ENCODE peak calls at places on chromosomes 16 and 17, in eight cellular contexts. One of them, this sample, is unnamed.

GRCh38 chr16:90046971-90047713 is 27.9 kb upstream of the DBNDD1 start:
- DNase-seq in GM23338: peak; percentile 45
- DNase-seq in AML-193: no peak
- DNase-seq in upper lobe of right lung: peak; percentile 87
- DNase-seq in stimulated activated CD4-positive, alpha-beta T cell treated with anti-CD3 and anti-CD28 coated beads, Interleukin-2, amount 100 ng/mL, for 24 hours: no peak
- DNase-seq in D341Med: no peak
- DNase-seq in activated CD4-positive, CD25-positive, alpha-beta regulatory T cell: no peak
- DNase-seq in WTC11: peak; percentile 29
- DNase-seq in this sample: no peak

GRCh38 chr17:72392056-72393010 is 271.5 kb downstream of the SOX9 start:
- DNase-seq in GM23338: no peak
- DNase-seq in AML-193: no peak
- DNase-seq in upper lobe of right lung: no peak
- DNase-seq in stimulated activated CD4-positive, alpha-beta T cell treated with anti-CD3 and anti-CD28 coated beads, Interleukin-2, amount 100 ng/mL, for 24 hours: no peak
- DNase-seq in activated CD4-positive, CD25-positive, alpha-beta regulatory T cell: no peak
- DNase-seq in D341Med: no peak
- DNase-seq in WTC11: no peak
- DNase-seq in this sample: no peak

GRCh38 chr16:57145046-57145963 is 40.5 kb downstream of the PSME3IP1 start:
- DNase-seq in stimulated activated CD4-positive, alpha-beta T cell treated with anti-CD3 and anti-CD28 coated beads, Interleukin-2, amount 100 ng/mL, for 24 hours: no peak
- DNase-seq in GM23338: no peak
- DNase-seq in WTC11: no peak
- DNase-seq in activated CD4-positive, CD25-positive, alpha-beta regulatory T cell: no peak
- DNase-seq in AML-193: no peak
- DNase-seq in D341Med: no peak
- DNase-seq in upper lobe of right lung: no peak
- DNase-seq in this sample: no peak

GRCh38 chr17:42067371-42068180 is 17.2 kb upstream of the C17orf113 start:
- DNase-seq in upper lobe of right lung: peak; percentile 82
- DNase-seq in activated CD4-positive, CD25-positive, alpha-beta regulatory T cell: peak; percentile 60
- DNase-seq in WTC11: peak; percentile 92
- DNase-seq in stimulated activated CD4-positive, alpha-beta T cell treated with anti-CD3 and anti-CD28 coated beads, Interleukin-2, amount 100 ng/mL, for 24 hours: peak; percentile 85
- DNase-seq in AML-193: peak; percentile 48
- DNase-seq in D341Med: peak; percentile 89
- DNase-seq in GM23338: peak; percentile 87
- DNase-seq in this sample: peak; percentile 44

GRCh38 chr17:11598274-11599221 is at the start of gene DNAH9:
- DNase-seq in WTC11: peak; percentile 93
- DNase-seq in AML-193: no peak
- DNase-seq in activated CD4-positive, CD25-positive, alpha-beta regulatory T cell: no peak
- DNase-seq in stimulated activated CD4-positive, alpha-beta T cell treated with anti-CD3 and anti-CD28 coated beads, Interleukin-2, amount 100 ng/mL, for 24 hours: peak; percentile 55
- DNase-seq in D341Med: peak; percentile 85
- DNase-seq in upper lobe of right lung: peak; percentile 97
- DNase-seq in GM23338: peak; percentile 3
- DNase-seq in this sample: no peak

GRCh38 chr16:502179-502943 is 25.2 kb upstream of the CAPN15 start:
- DNase-seq in AML-193: no peak
- DNase-seq in upper lobe of right lung: no peak
- DNase-seq in activated CD4-positive, CD25-positive, alpha-beta regulatory T cell: no peak
- DNase-seq in GM23338: no peak
- DNase-seq in D341Med: no peak
- DNase-seq in stimulated activated CD4-positive, alpha-beta T cell treated with anti-CD3 and anti-CD28 coated beads, Interleukin-2, amount 100 ng/mL, for 24 hours: no peak
- DNase-seq in WTC11: no peak
- DNase-seq in this sample: no peak

GRCh38 chr17:8087075-8087941 is at the start of gene ALOX12B:
- DNase-seq in stimulated activated CD4-positive, alpha-beta T cell treated with anti-CD3 and anti-CD28 coated beads, Interleukin-2, amount 100 ng/mL, for 24 hours: no peak
- DNase-seq in AML-193: no peak
- DNase-seq in GM23338: no peak
- DNase-seq in D341Med: no peak
- DNase-seq in WTC11: no peak
- DNase-seq in upper lobe of right lung: no peak
- DNase-seq in activated CD4-positive, CD25-positive, alpha-beta regulatory T cell: no peak
- DNase-seq in this sample: no peak

GRCh38 chr17:75624714-75625345 is 8.4 kb upstream of the SMIM5 start:
- DNase-seq in GM23338: no peak
- DNase-seq in upper lobe of right lung: no peak
- DNase-seq in stimulated activated CD4-positive, alpha-beta T cell treated with anti-CD3 and anti-CD28 coated beads, Interleukin-2, amount 100 ng/mL, for 24 hours: no peak
- DNase-seq in AML-193: no peak
- DNase-seq in WTC11: no peak
- DNase-seq in D341Med: no peak
- DNase-seq in activated CD4-positive, CD25-positive, alpha-beta regulatory T cell: no peak
- DNase-seq in this sample: no peak

GRCh38 chr17:8062435-8062806 is 23.6 kb downstream of the ALOX15B start:
- DNase-seq in activated CD4-positive, CD25-positive, alpha-beta regulatory T cell: no peak
- DNase-seq in AML-193: no peak
- DNase-seq in stimulated activated CD4-positive, alpha-beta T cell treated with anti-CD3 and anti-CD28 coated beads, Interleukin-2, amount 100 ng/mL, for 24 hours: no peak
- DNase-seq in WTC11: no peak
- DNase-seq in GM23338: no peak
- DNase-seq in upper lobe of right lung: no peak
- DNase-seq in D341Med: no peak
- DNase-seq in this sample: no peak

GRCh38 chr17:49361129-49361901 is 735 bp downstream of the ZNF652 start:
- DNase-seq in AML-193: peak; percentile 49
- DNase-seq in stimulated activated CD4-positive, alpha-beta T cell treated with anti-CD3 and anti-CD28 coated beads, Interleukin-2, amount 100 ng/mL, for 24 hours: peak; percentile 63
- DNase-seq in D341Med: peak; percentile 71
- DNase-seq in upper lobe of right lung: peak; percentile 77
- DNase-seq in activated CD4-positive, CD25-positive, alpha-beta regulatory T cell: peak; percentile 15
- DNase-seq in WTC11: peak; percentile 19
- DNase-seq in GM23338: peak; percentile 59
- DNase-seq in this sample: peak; percentile 73

GRCh38 chr16:72673118-72673517 is 374.8 kb downstream of the ZFHX3 start:
- DNase-seq in GM23338: peak; percentile 23
- DNase-seq in WTC11: no peak
- DNase-seq in upper lobe of right lung: no peak
- DNase-seq in stimulated activated CD4-positive, alpha-beta T cell treated with anti-CD3 and anti-CD28 coated beads, Interleukin-2, amount 100 ng/mL, for 24 hours: no peak
- DNase-seq in AML-193: no peak
- DNase-seq in D341Med: no peak
- DNase-seq in activated CD4-positive, CD25-positive, alpha-beta regulatory T cell: no peak
- DNase-seq in this sample: no peak

GRCh38 chr16:2238396-2239230 is 2.4 kb downstream of the DNASE1L2 start:
- DNase-seq in activated CD4-positive, CD25-positive, alpha-beta regulatory T cell: no peak
- DNase-seq in GM23338: peak; percentile 45
- DNase-seq in D341Med: peak; percentile 38
- DNase-seq in AML-193: no peak
- DNase-seq in WTC11: peak; percentile 38
- DNase-seq in upper lobe of right lung: no peak
- DNase-seq in stimulated activated CD4-positive, alpha-beta T cell treated with anti-CD3 and anti-CD28 coated beads, Interleukin-2, amount 100 ng/mL, for 24 hours: no peak
- DNase-seq in this sample: no peak

GRCh38 chr17:81553018-81553615 is 964 bp upstream of the FAAP100 start:
- DNase-seq in stimulated activated CD4-positive, alpha-beta T cell treated with anti-CD3 and anti-CD28 coated beads, Interleukin-2, amount 100 ng/mL, for 24 hours: peak; percentile 83
- DNase-seq in WTC11: peak; percentile 76
- DNase-seq in GM23338: peak; percentile 98
- DNase-seq in AML-193: peak; percentile 95
- DNase-seq in D341Med: peak; percentile 92
- DNase-seq in activated CD4-positive, CD25-positive, alpha-beta regulatory T cell: peak; percentile 66
- DNase-seq in upper lobe of right lung: peak; percentile 88
- DNase-seq in this sample: peak; percentile 85

GRCh38 chr17:43661699-43662431 is at the start of gene MEOX1:
- DNase-seq in AML-193: no peak
- DNase-seq in stimulated activated CD4-positive, alpha-beta T cell treated with anti-CD3 and anti-CD28 coated beads, Interleukin-2, amount 100 ng/mL, for 24 hours: peak; percentile 43
- DNase-seq in D341Med: no peak
- DNase-seq in WTC11: no peak
- DNase-seq in upper lobe of right lung: no peak
- DNase-seq in GM23338: no peak
- DNase-seq in activated CD4-positive, CD25-positive, alpha-beta regulatory T cell: peak; percentile 11
- DNase-seq in this sample: no peak

GRCh38 chr16:58510776-58511628 is 4.3 kb upstream of the SETD6 start:
- DNase-seq in AML-193: no peak
- DNase-seq in activated CD4-positive, CD25-positive, alpha-beta regulatory T cell: no peak
- DNase-seq in GM23338: no peak
- DNase-seq in stimulated activated CD4-positive, alpha-beta T cell treated with anti-CD3 and anti-CD28 coated beads, Interleukin-2, amount 100 ng/mL, for 24 hours: no peak
- DNase-seq in D341Med: no peak
- DNase-seq in WTC11: no peak
- DNase-seq in upper lobe of right lung: peak; percentile 61
- DNase-seq in this sample: no peak

GRCh38 chr17:12301551-12301950 is 280.9 kb downstream of the MAP2K4 start:
- DNase-seq in stimulated activated CD4-positive, alpha-beta T cell treated with anti-CD3 and anti-CD28 coated beads, Interleukin-2, amount 100 ng/mL, for 24 hours: no peak
- DNase-seq in activated CD4-positive, CD25-positive, alpha-beta regulatory T cell: no peak
- DNase-seq in D341Med: no peak
- DNase-seq in WTC11: no peak
- DNase-seq in GM23338: no peak
- DNase-seq in upper lobe of right lung: no peak
- DNase-seq in AML-193: no peak
- DNase-seq in this sample: no peak

GRCh38 chr17:73697872-73698271 is 53.6 kb upstream of the SDK2 start:
- DNase-seq in WTC11: peak; percentile 43
- DNase-seq in stimulated activated CD4-positive, alpha-beta T cell treated with anti-CD3 and anti-CD28 coated beads, Interleukin-2, amount 100 ng/mL, for 24 hours: no peak
- DNase-seq in GM23338: peak; percentile 28
- DNase-seq in AML-193: no peak
- DNase-seq in upper lobe of right lung: no peak
- DNase-seq in activated CD4-positive, CD25-positive, alpha-beta regulatory T cell: no peak
- DNase-seq in D341Med: peak; percentile 42
- DNase-seq in this sample: no peak

GRCh38 chr16:49470550-49470949 is 96.9 kb downstream of the C16orf78 start:
- DNase-seq in GM23338: no peak
- DNase-seq in D341Med: no peak
- DNase-seq in activated CD4-positive, CD25-positive, alpha-beta regulatory T cell: no peak
- DNase-seq in WTC11: no peak
- DNase-seq in stimulated activated CD4-positive, alpha-beta T cell treated with anti-CD3 and anti-CD28 coated beads, Interleukin-2, amount 100 ng/mL, for 24 hours: no peak
- DNase-seq in AML-193: no peak
- DNase-seq in upper lobe of right lung: peak; percentile 13
- DNase-seq in this sample: no peak

GRCh38 chr17:63491976-63492575 is 15.2 kb downstream of the ACE start:
- DNase-seq in D341Med: no peak
- DNase-seq in stimulated activated CD4-positive, alpha-beta T cell treated with anti-CD3 and anti-CD28 coated beads, Interleukin-2, amount 100 ng/mL, for 24 hours: no peak
- DNase-seq in activated CD4-positive, CD25-positive, alpha-beta regulatory T cell: no peak
- DNase-seq in upper lobe of right lung: no peak
- DNase-seq in GM23338: no peak
- DNase-seq in AML-193: no peak
- DNase-seq in WTC11: no peak
- DNase-seq in this sample: no peak

GRCh38 chr16:53065436-53066165 is 10.8 kb downstream of the CHD9 start:
- DNase-seq in GM23338: no peak
- DNase-seq in D341Med: no peak
- DNase-seq in activated CD4-positive, CD25-positive, alpha-beta regulatory T cell: no peak
- DNase-seq in AML-193: no peak
- DNase-seq in WTC11: no peak
- DNase-seq in upper lobe of right lung: no peak
- DNase-seq in stimulated activated CD4-positive, alpha-beta T cell treated with anti-CD3 and anti-CD28 coated beads, Interleukin-2, amount 100 ng/mL, for 24 hours: no peak
- DNase-seq in this sample: no peak

GRCh38 chr16:55100100-55100499 is 169.4 kb downstream of the IRX5 start:
- DNase-seq in stimulated activated CD4-positive, alpha-beta T cell treated with anti-CD3 and anti-CD28 coated beads, Interleukin-2, amount 100 ng/mL, for 24 hours: no peak
- DNase-seq in activated CD4-positive, CD25-positive, alpha-beta regulatory T cell: no peak
- DNase-seq in D341Med: no peak
- DNase-seq in AML-193: peak; percentile 63
- DNase-seq in GM23338: no peak
- DNase-seq in upper lobe of right lung: peak; percentile 20
- DNase-seq in WTC11: no peak
- DNase-seq in this sample: no peak

GRCh38 chr17:67718325-67718941 is 697 bp downstream of the NOL11 start:
- DNase-seq in D341Med: peak; percentile 53
- DNase-seq in stimulated activated CD4-positive, alpha-beta T cell treated with anti-CD3 and anti-CD28 coated beads, Interleukin-2, amount 100 ng/mL, for 24 hours: peak; percentile 39
- DNase-seq in WTC11: no peak
- DNase-seq in GM23338: peak; percentile 53
- DNase-seq in upper lobe of right lung: no peak
- DNase-seq in AML-193: peak; percentile 55
- DNase-seq in activated CD4-positive, CD25-positive, alpha-beta regulatory T cell: no peak
- DNase-seq in this sample: no peak